ENCODE peak calls at places on chromosomes 7 and 10, in five cellular contexts. L is naive thymus-derived CD4-positive, alpha-beta T cell; V is adrenal gland; G is WERI-Rb-1; D is foreskin keratinocyte. E is an unnamed sample.

GRCh38 chr7:131657881-131658280 is 101.5 kb upstream of the PODXL start:
- DNase-seq in G (no peak), V (no peak), L (no peak), D (no peak), E (no peak)

GRCh38 chr10:31833753-31834152 is 94.9 kb downstream of the ARHGAP12 start:
- DNase-seq in V (no peak), D (no peak), L (no peak), G (no peak), E (no peak)

GRCh38 chr7:33753881-33754525 is 151.3 kb upstream of the BMPER start:
- DNase-seq in G (no peak), L (no peak), V (no peak), D (no peak), E (no peak)

GRCh38 chr10:29326886-29327789 is 38.3 kb downstream of the LYZL1 start:
- DNase-seq in D (no peak), L (no peak), V (no peak), G (no peak), E (no peak)

GRCh38 chr7:98205162-98205845 is 5.9 kb upstream of the BHLHA15 start:
- DNase-seq in G (no peak), V (peak), L (no peak), D (no peak), E (no peak)

GRCh38 chr10:3665316-3665908 is 119.6 kb downstream of the KLF6 start:
- DNase-seq in V (no peak), L (no peak), G (no peak), D (no peak), E (no peak)

GRCh38 chr10:90440870-90441269 is 417.0 kb downstream of the HTR7 start:
- DNase-seq in L (no peak), V (no peak), G (no peak), D (no peak), E (no peak)

GRCh38 chr7:101602484-101603241 is 26.4 kb downstream of the MYL10 start:
- DNase-seq in L (peak), G (peak), V (peak), D (peak), E (peak)

GRCh38 chr10:125134916-125135770 is 25.2 kb downstream of the CTBP2 start:
- DNase-seq in V (no peak), L (no peak), D (no peak), G (no peak), E (no peak)

GRCh38 chr7:158043461-158044155 is 544.0 kb downstream of the PTPRN2 start:
- DNase-seq in D (no peak), L (no peak), G (no peak), V (peak), E (no peak)

GRCh38 chr10:83050815-83051214 is 1088.5 kb upstream of the GHITM start:
- DNase-seq in G (no peak), D (no peak), L (no peak), V (no peak), E (no peak)

GRCh38 chr7:57225666-57226065 is 93.4 kb upstream of the ZNF479 start:
- DNase-seq in L (no peak), D (no peak), V (no peak), G (no peak), E (no peak)

GRCh38 chr10:107546986-107547385 is 382.5 kb upstream of the SORCS1 start:
- DNase-seq in G (no peak), L (no peak), D (no peak), V (no peak), E (no peak)
- H3K27ac ChIP-seq in G (no peak), L (no peak), D (peak), V (no peak), E (no peak)

DNA sequence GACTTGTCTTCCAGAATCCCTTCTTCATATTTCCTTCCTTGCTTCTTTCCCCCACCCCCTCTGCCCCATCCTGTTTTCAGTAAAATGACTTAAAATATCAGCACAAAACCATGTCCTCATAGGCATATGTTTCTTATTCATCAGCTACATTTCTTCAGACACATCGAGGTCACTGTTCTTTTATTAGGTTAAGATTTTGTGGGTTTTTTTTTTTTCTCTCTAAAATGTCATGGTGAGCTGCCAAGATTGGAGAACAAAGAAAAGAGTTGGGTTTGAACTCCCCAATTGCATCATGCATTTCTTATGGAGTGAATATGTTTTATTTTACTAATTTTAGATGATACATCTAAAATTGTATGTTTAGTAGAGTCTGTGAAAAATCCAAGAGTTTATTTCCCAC is 35.8 kb downstream of the LAMB4 start:
- DNase-seq in L (no peak), G (no peak), D (no peak), V (no peak), E (no peak)
- H3K27ac ChIP-seq in L (no peak), G (no peak), D (no peak), V (no peak), E (no peak)

DNA sequence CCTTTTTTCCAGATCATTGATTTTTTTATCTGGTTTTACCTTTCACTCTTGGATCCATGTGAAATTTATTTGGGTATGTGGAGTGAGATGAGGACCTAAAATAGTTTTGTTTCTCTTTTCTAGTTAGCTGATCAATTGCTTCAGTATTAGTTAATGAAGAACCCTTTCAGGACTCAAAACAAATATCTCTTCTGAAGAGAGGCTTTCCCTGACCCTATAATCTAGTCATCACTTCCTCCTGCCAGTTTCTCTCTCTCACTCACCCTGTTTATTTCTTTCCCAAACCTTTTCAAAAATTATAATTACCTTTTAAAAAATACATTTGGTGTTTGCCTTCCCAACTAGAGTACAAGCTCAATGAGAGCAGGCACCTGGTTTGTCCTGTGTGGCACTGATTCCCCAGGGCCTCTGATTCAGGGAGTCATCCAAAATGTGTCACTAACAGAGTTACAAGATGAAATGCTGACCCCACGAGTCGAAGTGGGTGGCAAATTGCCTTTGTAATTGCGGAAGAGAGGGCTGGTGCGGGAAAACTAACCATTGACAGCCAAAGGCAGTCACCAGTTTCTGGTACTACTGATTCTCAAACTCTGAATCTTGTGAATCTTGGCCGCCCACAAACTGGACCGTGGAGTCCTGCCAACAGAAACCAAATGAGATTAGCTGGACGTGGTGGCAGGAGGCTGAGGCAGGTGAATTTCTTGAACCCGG is 2.4 kb downstream of the TMEM140 start:
- DNase-seq in G (no peak), L (no peak), D (no peak), V (no peak), E (no peak)
- H3K27ac ChIP-seq in G (no peak), L (no peak), D (no peak), V (peak), E (no peak)

DNA sequence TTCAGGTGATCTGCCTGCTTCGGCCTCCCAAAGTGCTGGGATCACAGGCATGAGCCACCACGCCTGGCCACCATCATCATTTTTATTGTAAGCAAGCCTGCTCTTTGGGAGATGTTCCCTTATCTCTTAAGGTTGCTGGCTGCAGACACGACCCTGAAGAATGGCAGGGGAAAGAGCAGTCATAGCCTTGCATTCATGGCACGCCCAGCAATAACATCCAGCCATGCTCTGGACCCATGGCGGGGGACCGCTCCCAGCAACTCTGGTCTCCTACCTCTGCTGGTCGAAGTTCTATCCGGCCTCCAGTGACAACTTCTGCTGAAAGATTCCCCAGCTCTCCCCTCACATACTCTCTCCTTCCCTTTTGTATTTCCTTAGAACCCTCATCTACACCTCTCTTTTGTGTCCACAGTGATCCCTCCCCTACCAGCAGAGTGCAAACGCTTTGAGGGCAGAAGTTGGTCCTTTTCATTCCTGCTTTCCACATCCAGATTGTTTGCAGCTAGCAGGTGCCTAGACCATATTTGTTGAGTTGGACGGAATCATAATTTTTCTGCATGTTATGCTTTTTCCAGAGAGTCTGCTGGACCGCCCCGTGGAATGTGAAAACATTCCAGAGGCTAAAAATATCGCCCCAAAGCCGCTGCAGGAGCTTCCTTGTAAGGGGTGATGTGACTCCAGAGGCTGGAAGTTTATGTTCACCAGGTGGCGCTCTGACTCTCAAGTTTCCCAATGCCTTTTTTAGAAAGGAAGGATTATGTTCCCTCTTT is 4.4 kb upstream of the MARVELD1 start:
- DNase-seq in V (peak), L (no peak), G (peak), D (peak), E (peak)
- H3K27ac ChIP-seq in V (no peak), L (no peak), G (no peak), D (no peak), E (peak)

GRCh38 chr10:66822801-66823200 is 103.0 kb upstream of the LRRTM3 start:
- DNase-seq in V (no peak), G (no peak), L (no peak), D (no peak), E (no peak)
- H3K27ac ChIP-seq in V (no peak), G (no peak), L (no peak), D (no peak), E (no peak)

DNA sequence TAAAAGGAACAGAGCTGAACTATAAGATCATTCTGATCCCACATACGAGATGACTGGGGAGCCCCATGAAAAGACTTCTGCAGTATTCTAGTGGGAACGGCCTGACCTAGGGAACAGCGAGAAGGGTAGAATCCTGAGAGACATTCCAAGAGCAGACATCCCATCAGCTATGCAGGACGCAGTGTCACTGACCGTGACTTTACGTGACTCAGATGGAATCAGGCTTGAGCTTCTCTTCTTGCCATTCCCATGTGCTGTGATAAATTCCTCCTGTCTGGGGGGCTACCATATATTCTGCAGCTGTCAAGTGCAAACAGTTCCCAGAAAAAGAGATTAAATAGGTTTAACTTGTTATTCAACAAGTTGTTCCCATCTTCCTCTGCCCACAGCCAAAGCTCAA is 73.1 kb upstream of the PDE1C start:
- DNase-seq in V (no peak), G (no peak), L (no peak), D (no peak), E (no peak)
- H3K27ac ChIP-seq in V (no peak), G (no peak), L (no peak), D (no peak), E (no peak)

DNA sequence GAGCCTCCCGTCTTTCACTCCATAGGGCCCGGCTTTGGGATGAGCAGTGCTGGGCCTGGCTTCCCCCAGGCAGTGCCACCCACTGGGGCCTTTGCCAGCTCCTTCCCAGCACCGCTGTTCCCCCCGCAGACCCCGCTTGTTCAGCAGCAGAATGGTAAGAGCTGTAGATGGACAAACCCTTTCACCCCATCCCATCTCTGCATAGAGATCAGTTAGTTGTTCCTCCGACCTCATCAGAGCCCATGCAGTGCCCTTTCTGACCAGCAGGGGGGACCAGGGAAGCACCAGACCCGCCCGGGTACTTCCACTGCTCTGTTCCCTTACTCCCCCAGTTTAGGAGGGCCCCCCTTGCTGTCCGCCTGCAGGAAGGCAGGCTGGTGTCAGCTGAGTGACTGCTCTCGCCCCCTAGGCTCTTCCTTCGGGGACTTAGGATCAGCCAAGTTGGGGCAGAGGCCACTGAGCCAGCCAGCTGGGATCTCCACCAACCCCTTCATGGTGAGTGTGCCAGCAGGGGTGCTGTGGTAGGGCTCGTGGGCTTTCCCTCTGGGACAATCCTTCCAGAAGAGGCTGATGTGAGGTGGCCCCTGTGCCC is 9.8 kb downstream of the SAP25 start:
- DNase-seq in G (peak), V (peak), D (no peak), L (peak), E (peak)
- H3K27ac ChIP-seq in G (no peak), V (no peak), D (no peak), L (no peak), E (no peak)

E was measured in testis.